ENCODE peak calls at places on chromosomes 13 and 19, in seven cellular contexts. N is stomach; W is heart right ventricle; A is effector memory CD4-positive, alpha-beta T cell; K is neural progenitor cell; O is SK-N-SH; T is neuronal stem cell. E is an unnamed sample.

GRCh38 chr13:60509601-60510386 is 112.8 kb downstream of the TDRD3 start:
- DNase-seq in O (no peak), K (no peak), W (no peak), N (no peak), T (no peak), A (no peak), E (no peak)

GRCh38 chr13:53781941-53782340 is 753.3 kb downstream of the OLFM4 start:
- DNase-seq in T (peak), A (no peak), W (no peak), O (no peak), K (peak), N (no peak), E (no peak)

GRCh38 chr13:110989331-110989730 is 74.5 kb upstream of the ANKRD10 start:
- DNase-seq in O (no peak), W (no peak), K (no peak), N (no peak), A (no peak), T (no peak), E (no peak)

GRCh38 chr13:21949818-21950429 is 279.1 kb downstream of the FGF9 start:
- DNase-seq in A (no peak), W (no peak), N (no peak), T (no peak), K (no peak), O (no peak), E (no peak)

GRCh38 chr19:2180881-2181617 is 17.3 kb downstream of the DOT1L start:
- DNase-seq in K (no peak), W (no peak), O (no peak), N (no peak), A (no peak), T (no peak), E (no peak)

GRCh38 chr13:98026457-98026857 is 73.0 kb downstream of the IPO5 start:
- DNase-seq in K (no peak), W (no peak), T (no peak), N (no peak), O (no peak), A (no peak), E (no peak)

GRCh38 chr13:19586904-19587634 is 25.7 kb upstream of the TPTE2 start:
- DNase-seq in N (peak), W (peak), K (no peak), O (peak), A (peak), T (no peak), E (no peak)

GRCh38 chr19:48122421-48122820 is 11.8 kb upstream of the PLA2G4C start:
- DNase-seq in O (no peak), W (no peak), K (no peak), A (no peak), T (no peak), N (no peak), E (no peak)

GRCh38 chr19:43780706-43781525 is at the start of gene KCNN4:
- DNase-seq in N (peak), O (no peak), A (peak), W (no peak), T (no peak), K (no peak), E (no peak)

GRCh38 chr13:30421093-30422055 is 919 bp upstream of the UBE2L5 start:
- DNase-seq in N (peak), O (peak), T (peak), K (peak), W (peak), A (peak), E (peak)

GRCh38 chr13:67147257-67148218 is 82.6 kb downstream of the PCDH9 start:
- DNase-seq in T (no peak), A (no peak), W (no peak), K (peak), N (no peak), O (no peak), E (no peak)

GRCh38 chr19:16199275-16199932 is 1.7 kb downstream of the AP1M1 start:
- DNase-seq in O (no peak), W (no peak), A (no peak), K (no peak), T (no peak), N (peak), E (no peak)

GRCh38 chr19:16200038-16200775 is 2.5 kb downstream of the AP1M1 start:
- DNase-seq in N (no peak), O (no peak), K (no peak), W (no peak), T (no peak), A (no peak), E (peak)

GRCh38 chr19:16197188-16197621 is 506 bp upstream of the AP1M1 start:
- DNase-seq in W (no peak), A (no peak), N (no peak), T (no peak), O (no peak), K (no peak), E (peak)

GRCh38 chr19:16198363-16198636 is 589 bp downstream of the AP1M1 start:
- DNase-seq in T (no peak), K (no peak), A (no peak), W (no peak), O (no peak), N (no peak), E (no peak)

DNA sequence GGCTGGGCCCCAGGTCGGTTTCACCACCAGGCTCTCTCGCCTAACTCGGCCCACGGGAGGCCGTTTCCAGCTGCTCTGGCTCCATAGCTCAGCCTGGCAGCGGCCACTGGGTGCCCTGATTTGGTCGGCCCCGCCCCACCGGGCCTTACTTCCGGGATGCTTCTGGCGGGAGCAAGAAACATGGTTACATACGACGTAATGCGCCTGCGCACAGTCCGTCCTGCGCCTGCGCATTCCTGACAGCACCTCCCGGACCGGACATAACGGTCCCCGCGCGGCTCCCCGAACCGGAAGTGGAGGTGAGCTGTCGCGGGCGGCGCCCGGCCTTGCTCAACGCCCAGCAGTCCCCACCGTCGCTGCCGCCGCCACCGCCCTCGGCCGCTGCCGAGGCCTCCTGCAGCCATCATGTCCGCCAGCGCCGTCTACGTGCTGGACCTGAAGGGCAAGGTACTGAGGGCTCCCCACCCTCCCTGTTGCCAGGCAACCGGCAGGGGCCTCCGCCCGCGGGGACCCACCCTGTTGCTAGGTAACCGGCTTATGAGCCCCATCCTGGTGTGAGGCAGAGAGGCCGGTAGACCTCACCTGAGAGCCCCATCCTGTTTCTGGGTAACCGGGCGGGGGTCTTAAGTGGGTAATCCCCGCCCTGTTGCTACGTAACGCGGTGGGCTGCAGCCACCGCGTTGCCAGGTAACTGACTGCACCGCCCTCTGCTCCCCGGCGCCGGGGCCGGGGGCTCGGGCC is at the start of gene AP1M1:
- DNase-seq in A (peak), N (peak), K (peak), O (peak), T (peak), W (peak), E (peak)
- H3K27ac ChIP-seq in A (peak), N (peak), K (no peak), O (peak), T (peak), W (peak), E (peak)

GRCh38 chr19:42368765-42369164 is 21.3 kb downstream of the CNFN start:
- DNase-seq in A (no peak), K (no peak), O (no peak), W (no peak), T (no peak), N (no peak), E (no peak)

GRCh38 chr19:42368360-42368759 is 21.7 kb downstream of the CNFN start:
- DNase-seq in N (no peak), T (no peak), K (no peak), W (no peak), A (no peak), O (no peak), E (no peak)

GRCh38 chr19:42366676-42367075 is 23.4 kb downstream of the CNFN start:
- DNase-seq in N (no peak), O (no peak), T (no peak), K (no peak), A (no peak), W (no peak), E (no peak)

GRCh38 chr19:42369433-42370067 is 20.5 kb downstream of the CNFN start:
- DNase-seq in A (no peak), T (no peak), K (no peak), O (no peak), N (no peak), W (no peak), E (no peak)

GRCh38 chr19:42367929-42368328 is 22.2 kb downstream of the CNFN start:
- DNase-seq in O (no peak), A (no peak), K (no peak), W (no peak), N (no peak), T (no peak), E (no peak)
- H3K4me3 ChIP-seq in O (no peak), A (no peak), K (no peak), W (no peak), N (no peak), T (no peak), E (no peak)

DNA sequence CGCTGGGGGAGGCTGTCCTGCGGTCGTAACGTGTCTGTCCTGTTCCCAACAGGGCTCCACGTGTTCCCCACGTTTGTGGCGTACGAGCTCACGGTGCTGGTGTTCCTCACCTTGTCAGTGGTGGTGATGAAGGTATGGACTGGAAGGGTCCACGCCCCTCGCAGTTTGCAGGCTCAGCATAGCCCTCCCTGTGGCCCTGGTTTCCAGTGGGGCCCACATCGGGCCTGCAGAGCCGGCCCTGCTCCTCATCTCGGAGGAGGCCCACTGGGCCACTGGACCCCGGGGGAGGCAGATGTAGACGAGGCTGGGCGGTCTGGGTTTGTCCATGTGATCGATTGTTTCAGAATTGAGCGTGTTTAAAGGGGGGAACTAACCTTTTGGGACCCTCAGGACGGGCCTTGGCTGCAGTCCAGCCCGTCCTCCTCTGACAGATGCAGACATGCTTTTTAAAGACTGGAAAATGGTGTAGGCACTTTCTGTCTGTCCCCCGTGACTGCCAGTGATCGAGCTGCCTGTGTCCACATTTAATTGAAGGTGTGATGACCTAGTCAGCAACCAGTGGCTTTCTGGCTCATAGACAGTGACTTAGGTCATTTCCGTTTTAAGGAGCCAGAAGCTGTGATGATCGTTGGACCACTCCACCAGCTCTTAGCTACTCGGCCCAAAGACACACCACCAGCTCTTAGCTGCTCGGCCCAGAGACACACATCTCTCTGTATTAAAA is 37.1 kb upstream of the TFDP1 start:
- DNase-seq in T (no peak), W (no peak), O (no peak), K (no peak), N (peak), A (no peak), E (no peak)
- H3K27ac ChIP-seq in T (no peak), W (peak), O (peak), K (no peak), N (peak), A (no peak), E (no peak)

DNA sequence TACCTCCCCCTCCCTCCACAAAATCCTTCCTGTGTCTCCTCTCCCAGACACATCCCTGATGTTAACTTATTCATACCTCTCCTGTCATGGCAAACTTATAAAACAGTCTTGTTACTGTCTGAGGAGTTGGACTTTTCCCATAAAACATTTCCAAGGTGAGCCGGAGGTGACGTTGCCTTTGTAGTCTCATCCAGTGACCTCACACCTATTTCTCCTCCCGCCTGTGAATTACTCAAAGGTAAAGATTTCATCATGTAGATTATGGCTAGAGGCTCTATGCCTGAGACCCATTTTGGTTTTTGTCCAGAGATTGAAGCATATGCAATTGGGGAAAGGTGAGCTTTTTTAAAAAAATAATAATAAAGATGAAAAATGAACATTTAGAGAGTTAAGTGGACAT is 529.0 kb downstream of the MYO16 start:
- DNase-seq in W (no peak), T (no peak), A (no peak), N (no peak), K (no peak), O (no peak), E (no peak)
- H3K4me3 ChIP-seq in W (no peak), T (no peak), A (no peak), N (no peak), K (no peak), O (no peak), E (no peak)

E was measured in tibial artery.